ENCODE peak calls at places on chromosomes 3 and 15, in seven cellular contexts. One of them, this sample, is unnamed. For H3K36me3, the result is how much of the 10 kb centered on the place peaks cover.

GRCh38 chr3:37779289-37780152 is 82.2 kb upstream of the CTDSPL start:
- DNase-seq in tibial nerve: no peak
- DNase-seq in HepG2: peak
- DNase-seq in SK-N-SH: peak
- DNase-seq in transverse colon: no peak
- DNase-seq in suprapubic skin: no peak
- DNase-seq in K562: peak
- DNase-seq in this sample: no peak

GRCh38 chr3:194089357-194090177 is 46.4 kb upstream of the HES1 start:
- DNase-seq in suprapubic skin: peak
- DNase-seq in K562: peak
- DNase-seq in HepG2: peak
- DNase-seq in SK-N-SH: no peak
- DNase-seq in transverse colon: peak
- DNase-seq in tibial nerve: peak
- DNase-seq in this sample: peak

GRCh38 chr3:155560594-155560993 is 184.3 kb downstream of the PLCH1 start:
- DNase-seq in K562: no peak
- DNase-seq in suprapubic skin: no peak
- DNase-seq in tibial nerve: no peak
- DNase-seq in SK-N-SH: no peak
- DNase-seq in transverse colon: no peak
- DNase-seq in HepG2: no peak
- DNase-seq in this sample: no peak

GRCh38 chr3:165193392-165194268 is 2.6 kb downstream of the SLITRK3 start:
- DNase-seq in tibial nerve: no peak
- DNase-seq in suprapubic skin: no peak
- DNase-seq in K562: no peak
- DNase-seq in SK-N-SH: peak
- DNase-seq in HepG2: no peak
- DNase-seq in transverse colon: no peak
- DNase-seq in this sample: no peak

GRCh38 chr3:146052046-146052790 is 108.8 kb downstream of the PLOD2 start:
- DNase-seq in K562: no peak
- DNase-seq in transverse colon: no peak
- DNase-seq in tibial nerve: no peak
- DNase-seq in suprapubic skin: no peak
- DNase-seq in HepG2: no peak
- DNase-seq in SK-N-SH: no peak
- DNase-seq in this sample: no peak

GRCh38 chr3:103437850-103438249 is 1003.0 kb downstream of the ZPLD1 start:
- DNase-seq in SK-N-SH: no peak
- DNase-seq in suprapubic skin: no peak
- DNase-seq in HepG2: peak
- DNase-seq in tibial nerve: no peak
- DNase-seq in K562: no peak
- DNase-seq in transverse colon: no peak
- DNase-seq in this sample: no peak

GRCh38 chr15:69666921-69667811 is 214.5 kb downstream of the RPLP1 start:
- DNase-seq in K562: no peak
- DNase-seq in tibial nerve: no peak
- DNase-seq in transverse colon: peak
- DNase-seq in suprapubic skin: no peak
- DNase-seq in SK-N-SH: no peak
- DNase-seq in HepG2: no peak
- DNase-seq in this sample: no peak

GRCh38 chr15:39360417-39360816 is 220.5 kb upstream of the THBS1 start:
- DNase-seq in tibial nerve: no peak
- DNase-seq in K562: no peak
- DNase-seq in transverse colon: no peak
- DNase-seq in suprapubic skin: no peak
- DNase-seq in SK-N-SH: no peak
- DNase-seq in HepG2: peak
- DNase-seq in this sample: no peak

GRCh38 chr15:74845208-74845568 is 2.2 kb upstream of the ULK3 start:
- DNase-seq in SK-N-SH: no peak
- DNase-seq in tibial nerve: no peak
- DNase-seq in HepG2: no peak
- DNase-seq in suprapubic skin: no peak
- DNase-seq in K562: no peak
- DNase-seq in transverse colon: no peak
- DNase-seq in this sample: no peak

GRCh38 chr3:174776636-174777035 is 82.5 kb upstream of the NAALADL2 start:
- DNase-seq in K562: no peak
- DNase-seq in SK-N-SH: no peak
- DNase-seq in HepG2: no peak
- DNase-seq in suprapubic skin: no peak
- DNase-seq in transverse colon: no peak
- DNase-seq in tibial nerve: no peak
- DNase-seq in this sample: no peak

GRCh38 chr15:74843891-74844299 is 939 bp upstream of the ULK3 start:
- DNase-seq in suprapubic skin: no peak
- DNase-seq in transverse colon: no peak
- DNase-seq in HepG2: no peak
- DNase-seq in K562: peak
- DNase-seq in tibial nerve: no peak
- DNase-seq in SK-N-SH: peak
- DNase-seq in this sample: peak

GRCh38 chr3:58042947-58043707 is 34.9 kb downstream of the FLNB start:
- DNase-seq in SK-N-SH: no peak
- DNase-seq in transverse colon: no peak
- DNase-seq in K562: no peak
- DNase-seq in HepG2: no peak
- DNase-seq in suprapubic skin: no peak
- DNase-seq in tibial nerve: no peak
- DNase-seq in this sample: no peak

GRCh38 chr3:79846148-79846933 is 78.5 kb upstream of the ROBO1 start:
- DNase-seq in HepG2: peak
- DNase-seq in suprapubic skin: no peak
- DNase-seq in SK-N-SH: no peak
- DNase-seq in K562: peak
- DNase-seq in tibial nerve: no peak
- DNase-seq in transverse colon: no peak
- DNase-seq in this sample: no peak

GRCh38 chr3:74613060-74613459 is 1.4 kb downstream of the CNTN3 start:
- DNase-seq in HepG2: no peak
- DNase-seq in SK-N-SH: no peak
- DNase-seq in K562: no peak
- DNase-seq in transverse colon: no peak
- DNase-seq in suprapubic skin: no peak
- DNase-seq in tibial nerve: no peak
- DNase-seq in this sample: no peak

GRCh38 chr3:74605437-74605836 is 9.0 kb downstream of the CNTN3 start:
- DNase-seq in tibial nerve: no peak
- DNase-seq in SK-N-SH: no peak
- DNase-seq in HepG2: no peak
- DNase-seq in transverse colon: no peak
- DNase-seq in K562: no peak
- DNase-seq in suprapubic skin: no peak
- DNase-seq in this sample: no peak

GRCh38 chr3:74606987-74607386 is 7.5 kb downstream of the CNTN3 start:
- DNase-seq in K562: no peak
- DNase-seq in HepG2: no peak
- DNase-seq in SK-N-SH: no peak
- DNase-seq in suprapubic skin: no peak
- DNase-seq in tibial nerve: no peak
- DNase-seq in transverse colon: no peak
- DNase-seq in this sample: no peak

GRCh38 chr3:74603292-74603691 is 11.2 kb downstream of the CNTN3 start:
- DNase-seq in K562: no peak
- DNase-seq in HepG2: no peak
- DNase-seq in tibial nerve: no peak
- DNase-seq in SK-N-SH: no peak
- DNase-seq in suprapubic skin: no peak
- DNase-seq in transverse colon: no peak
- DNase-seq in this sample: no peak

GRCh38 chr3:74607803-74608202 is 6.7 kb downstream of the CNTN3 start:
- DNase-seq in HepG2: no peak
- DNase-seq in K562: no peak
- DNase-seq in SK-N-SH: no peak
- DNase-seq in suprapubic skin: no peak
- DNase-seq in tibial nerve: no peak
- DNase-seq in transverse colon: no peak
- DNase-seq in this sample: no peak
- TF ChIP-seq EP300 in HepG2: no peak
- TF ChIP-seq EP300 in K562: no peak
- TF ChIP-seq EP300 in SK-N-SH: no peak
- TF ChIP-seq EP300 in suprapubic skin: no peak
- TF ChIP-seq EP300 in tibial nerve: no peak
- TF ChIP-seq EP300 in transverse colon: no peak
- TF ChIP-seq EP300 in this sample: no peak

DNA sequence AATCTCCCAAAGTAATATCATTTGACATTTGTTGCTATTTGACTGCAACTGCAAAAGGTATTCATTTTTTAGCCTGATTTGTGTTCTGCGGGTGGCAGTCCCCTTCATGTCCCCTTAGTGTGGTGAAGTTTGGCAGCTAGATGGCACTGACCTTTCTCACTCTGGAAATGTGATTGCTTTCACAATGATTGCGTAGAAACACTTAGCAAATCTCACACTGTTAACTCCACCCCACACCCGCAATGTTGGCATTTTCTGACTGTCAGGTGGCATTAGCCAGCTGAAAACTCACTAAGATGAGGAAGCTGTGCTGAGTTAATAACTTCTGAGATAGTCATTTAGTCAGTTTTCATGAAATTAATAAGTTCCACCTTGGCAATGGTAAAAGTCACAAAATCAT is 76.9 kb downstream of the TRIM69 start:
- DNase-seq in K562: no peak
- DNase-seq in suprapubic skin: no peak
- DNase-seq in HepG2: no peak
- DNase-seq in transverse colon: peak
- DNase-seq in tibial nerve: no peak
- DNase-seq in SK-N-SH: no peak
- DNase-seq in this sample: no peak
- H3K27ac ChIP-seq in K562: no peak
- H3K27ac ChIP-seq in suprapubic skin: no peak
- H3K27ac ChIP-seq in HepG2: no peak
- H3K27ac ChIP-seq in transverse colon: peak
- H3K27ac ChIP-seq in tibial nerve: no peak
- H3K27ac ChIP-seq in SK-N-SH: no peak
- H3K27ac ChIP-seq in this sample: no peak

GRCh38 chr15:99630607-99631131 is 64.9 kb downstream of the MEF2A start:
- DNase-seq in transverse colon: no peak
- DNase-seq in SK-N-SH: no peak
- DNase-seq in suprapubic skin: no peak
- DNase-seq in K562: no peak
- DNase-seq in tibial nerve: no peak
- DNase-seq in HepG2: no peak
- DNase-seq in this sample: no peak

GRCh38 chr15:99632521-99632920 is 66.7 kb downstream of the MEF2A start:
- DNase-seq in tibial nerve: no peak
- DNase-seq in K562: no peak
- DNase-seq in transverse colon: no peak
- DNase-seq in suprapubic skin: no peak
- DNase-seq in SK-N-SH: no peak
- DNase-seq in HepG2: no peak
- DNase-seq in this sample: no peak

GRCh38 chr15:99628374-99629001 is 62.7 kb downstream of the MEF2A start:
- DNase-seq in suprapubic skin: no peak
- DNase-seq in tibial nerve: no peak
- DNase-seq in transverse colon: no peak
- DNase-seq in HepG2: peak
- DNase-seq in K562: no peak
- DNase-seq in SK-N-SH: no peak
- DNase-seq in this sample: no peak

GRCh38 chr15:99633655-99634054 is 67.9 kb downstream of the MEF2A start:
- DNase-seq in HepG2: no peak
- DNase-seq in tibial nerve: no peak
- DNase-seq in K562: no peak
- DNase-seq in SK-N-SH: no peak
- DNase-seq in transverse colon: no peak
- DNase-seq in suprapubic skin: no peak
- DNase-seq in this sample: no peak

GRCh38 chr15:99631256-99631655 is 65.5 kb downstream of the MEF2A start:
- DNase-seq in transverse colon: peak
- DNase-seq in HepG2: no peak
- DNase-seq in K562: no peak
- DNase-seq in tibial nerve: no peak
- DNase-seq in suprapubic skin: no peak
- DNase-seq in SK-N-SH: no peak
- DNase-seq in this sample: no peak
- H3K36me3 ChIP-seq in transverse colon: under half
- H3K36me3 ChIP-seq in HepG2: under half
- H3K36me3 ChIP-seq in K562: under half
- H3K36me3 ChIP-seq in tibial nerve: under half
- H3K36me3 ChIP-seq in suprapubic skin: under half
- H3K36me3 ChIP-seq in SK-N-SH: under half
- H3K36me3 ChIP-seq in this sample: under half

GRCh38 chr3:99895706-99896441 is 78.2 kb downstream of the CMSS1 start:
- DNase-seq in SK-N-SH: no peak
- DNase-seq in HepG2: peak
- DNase-seq in transverse colon: no peak
- DNase-seq in suprapubic skin: no peak
- DNase-seq in tibial nerve: no peak
- DNase-seq in K562: no peak
- DNase-seq in this sample: no peak
- TF ChIP-seq EP300 in SK-N-SH: peak
- TF ChIP-seq EP300 in HepG2: no peak
- TF ChIP-seq EP300 in transverse colon: no peak
- TF ChIP-seq EP300 in suprapubic skin: no peak
- TF ChIP-seq EP300 in tibial nerve: peak
- TF ChIP-seq EP300 in K562: no peak
- TF ChIP-seq EP300 in this sample: no peak

DNA sequence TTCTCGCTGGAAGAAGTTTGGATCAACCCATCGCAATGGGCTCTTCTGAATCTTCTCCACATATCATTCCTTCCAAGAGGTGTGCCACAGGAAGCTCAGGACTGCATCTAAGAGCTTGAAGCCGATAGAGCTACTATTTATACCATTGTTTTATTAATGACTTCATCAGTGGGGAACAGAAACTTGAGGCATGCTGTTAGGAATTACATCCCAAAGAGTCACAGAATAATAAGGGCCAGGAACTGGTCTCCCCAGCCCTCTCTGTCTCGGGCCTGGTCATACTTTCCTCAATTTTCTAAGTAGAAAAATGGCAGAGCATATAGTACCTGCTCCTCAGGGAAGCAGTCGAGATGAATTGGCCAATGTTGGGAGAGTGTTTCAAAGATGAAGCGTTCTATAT is 16.9 kb upstream of the C15orf61 start:
- DNase-seq in K562: no peak
- DNase-seq in transverse colon: no peak
- DNase-seq in tibial nerve: no peak
- DNase-seq in SK-N-SH: no peak
- DNase-seq in HepG2: no peak
- DNase-seq in suprapubic skin: no peak
- DNase-seq in this sample: no peak
- H3K27ac ChIP-seq in K562: no peak
- H3K27ac ChIP-seq in transverse colon: no peak
- H3K27ac ChIP-seq in tibial nerve: no peak
- H3K27ac ChIP-seq in SK-N-SH: peak
- H3K27ac ChIP-seq in HepG2: no peak
- H3K27ac ChIP-seq in suprapubic skin: peak
- H3K27ac ChIP-seq in this sample: no peak

This sample was measured in ovary.